ENCODE peak calls at places on chromosomes 11 and 22, in eight cellular contexts. R is caudate nucleus, B is spleen, X is mesenchymal stem cell, S is breast epithelium, D is transverse colon, E is astrocyte, F is upper lobe of left lung. H is an unnamed sample.
A peak's percentile ranks its signal among the peaks of the same experiment; 100 is the strongest.

GRCh38 chr22:31284241-31284745 is 8.0 kb downstream of the PIK3IP1 start:
- DNase-seq in R (no peak), B (no peak), X (no peak), S (no peak), D (no peak), E (no peak), F (no peak), H (no peak)

GRCh38 chr11:76626921-76627391 is 43.6 kb downstream of the LRRC32 start:
- DNase-seq in R (no peak), B (no peak), X (peak; percentile 19), S (no peak), D (no peak), E (peak; percentile 87), F (no peak), H (no peak)

GRCh38 chr11:62545437-62546243 is 966 bp downstream of the AHNAK start:
- DNase-seq in R (peak; percentile 55), B (peak; percentile 87), X (peak; percentile 91), S (peak; percentile 96), D (peak; percentile 93), E (peak; percentile 89), F (peak; percentile 99), H (peak; percentile 82)

GRCh38 chr22:49994361-49995058 is 18.1 kb downstream of the IL17REL start:
- DNase-seq in R (no peak), B (no peak), X (no peak), S (no peak), D (peak; percentile 6), E (no peak), F (peak; percentile 54), H (no peak)

GRCh38 chr11:9858822-9859221 is 194.9 kb downstream of the SWAP70 start:
- DNase-seq in R (no peak), B (no peak), X (peak; percentile 59), S (no peak), D (no peak), E (no peak), F (no peak), H (no peak)

GRCh38 chr11:103055174-103055890 is 36.6 kb downstream of the DCUN1D5 start:
- DNase-seq in R (no peak), B (no peak), X (peak; percentile 62), S (no peak), D (no peak), E (peak; percentile 30), F (no peak), H (no peak)

GRCh38 chr22:18076060-18076497 is 1.7 kb upstream of the PEX26 start:
- DNase-seq in R (peak; percentile 74), B (no peak), X (peak; percentile 89), S (no peak), D (peak; percentile 63), E (peak; percentile 66), F (no peak), H (no peak)

GRCh38 chr11:20134991-20135736 is 25.1 kb downstream of the DBX1 start:
- DNase-seq in R (no peak), B (no peak), X (no peak), S (no peak), D (no peak), E (no peak), F (no peak), H (no peak)

GRCh38 chr11:116534270-116534975 is 238.4 kb downstream of the BUD13 start:
- DNase-seq in R (no peak), B (no peak), X (no peak), S (no peak), D (no peak), E (no peak), F (no peak), H (no peak)

GRCh38 chr22:37742374-37743092 is 45.7 kb downstream of the TRIOBP start:
- DNase-seq in R (no peak), B (no peak), X (peak; percentile 94), S (no peak), D (no peak), E (peak; percentile 86), F (no peak), H (no peak)

GRCh38 chr11:94067010-94067409 is 45.9 kb downstream of the HEPHL1 start:
- DNase-seq in R (no peak), B (no peak), X (no peak), S (no peak), D (no peak), E (peak; percentile 6), F (no peak), H (no peak)

GRCh38 chr11:102853956-102854355 is 10.5 kb upstream of the MMP3 start:
- DNase-seq in R (no peak), B (no peak), X (no peak), S (no peak), D (no peak), E (no peak), F (no peak), H (no peak)

GRCh38 chr11:45341379-45341778 is 55.2 kb upstream of the SYT13 start:
- DNase-seq in R (no peak), B (no peak), X (no peak), S (no peak), D (no peak), E (no peak), F (no peak), H (no peak)
- H3K27ac ChIP-seq in R (no peak overlapping the region), B (no peak overlapping the region), X (no peak overlapping the region), S (no peak overlapping the region), D (no peak overlapping the region), E (no peak overlapping the region), F (no peak overlapping the region), H (no peak overlapping the region)

GRCh38 chr11:118663929-118664328 is 15.5 kb downstream of the TREH start:
- DNase-seq in R (no peak), B (no peak), X (no peak), S (no peak), D (no peak), E (no peak), F (no peak), H (no peak)

GRCh38 chr11:118661425-118662301 is 17.8 kb downstream of the TREH start:
- DNase-seq in R (no peak), B (no peak), X (no peak), S (no peak), D (no peak), E (no peak), F (peak; percentile 24), H (no peak)

GRCh38 chr11:118663381-118663780 is 16.1 kb downstream of the TREH start:
- DNase-seq in R (no peak), B (no peak), X (no peak), S (no peak), D (no peak), E (peak; percentile 14), F (no peak), H (no peak)

GRCh38 chr11:118660646-118661424 is 18.6 kb downstream of the TREH start:
- DNase-seq in R (no peak), B (no peak), X (no peak), S (no peak), D (no peak), E (no peak), F (peak; percentile 43), H (no peak)

DNA sequence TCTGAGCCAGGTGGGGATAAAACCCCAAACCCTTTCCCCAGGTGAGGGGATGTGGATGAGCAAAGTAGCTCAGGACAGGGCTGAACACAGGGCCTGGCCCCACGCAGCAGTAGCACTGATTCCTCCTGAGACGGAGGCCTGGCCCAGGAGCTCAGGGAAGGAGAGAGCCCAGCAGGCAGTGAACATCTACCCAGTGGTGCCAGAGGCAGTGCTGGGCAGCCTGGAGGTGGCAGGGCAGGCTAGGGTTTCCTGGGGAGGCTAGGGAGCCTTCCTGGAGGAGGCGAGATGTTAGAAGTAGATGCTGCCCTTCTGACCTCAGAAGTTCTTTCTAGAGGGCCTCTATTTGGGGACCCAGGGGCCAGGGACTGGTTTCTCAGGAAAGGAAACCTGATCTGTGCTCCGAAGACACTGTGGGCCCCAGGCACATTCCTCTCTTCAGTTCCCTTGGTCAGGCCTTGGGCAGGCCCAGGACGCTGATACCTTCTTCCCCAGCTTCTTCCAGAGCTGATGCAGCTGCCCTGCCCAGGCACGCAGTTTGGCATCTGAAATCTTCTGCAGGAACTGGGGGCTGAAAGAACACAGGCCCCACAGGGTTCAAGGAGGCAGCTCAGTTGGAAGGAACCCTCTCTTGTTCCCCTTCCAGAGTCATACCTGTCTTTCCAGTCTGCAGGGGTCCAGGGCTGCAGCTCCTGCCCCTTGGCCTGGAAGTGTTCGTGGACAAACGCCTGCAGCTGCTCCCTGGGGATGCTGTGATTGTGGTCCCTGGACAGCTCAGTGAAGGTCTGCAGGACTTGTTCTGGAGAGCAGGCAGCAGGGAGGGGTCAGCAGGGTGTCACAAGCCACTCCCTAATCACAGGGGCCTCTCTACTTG is 16.8 kb downstream of the TREH start:
- DNase-seq in R (no peak), B (no peak), X (no peak), S (no peak), D (no peak), E (no peak), F (no peak), H (no peak)
- H3K27ac ChIP-seq in R (no peak overlapping the region), B (no peak overlapping the region), X (no peak overlapping the region), S (no peak overlapping the region), D (no peak overlapping the region), E (no peak overlapping the region), F (no peak overlapping the region), H (no peak overlapping the region)

GRCh38 chr11:58912124-58912523 is 27.2 kb upstream of the GLYATL1 start:
- DNase-seq in R (no peak), B (no peak), X (no peak), S (no peak), D (no peak), E (no peak), F (no peak), H (no peak)

GRCh38 chr11:58917159-58917765 is 22.0 kb upstream of the GLYATL1 start:
- DNase-seq in R (no peak), B (no peak), X (no peak), S (no peak), D (no peak), E (no peak), F (no peak), H (no peak)

GRCh38 chr11:58914821-58915543 is 24.3 kb upstream of the GLYATL1 start:
- DNase-seq in R (no peak), B (no peak), X (no peak), S (no peak), D (no peak), E (peak; percentile 27), F (no peak), H (no peak)

GRCh38 chr11:58916637-58917036 is 22.7 kb upstream of the GLYATL1 start:
- DNase-seq in R (no peak), B (no peak), X (no peak), S (no peak), D (no peak), E (no peak), F (no peak), H (no peak)

DNA sequence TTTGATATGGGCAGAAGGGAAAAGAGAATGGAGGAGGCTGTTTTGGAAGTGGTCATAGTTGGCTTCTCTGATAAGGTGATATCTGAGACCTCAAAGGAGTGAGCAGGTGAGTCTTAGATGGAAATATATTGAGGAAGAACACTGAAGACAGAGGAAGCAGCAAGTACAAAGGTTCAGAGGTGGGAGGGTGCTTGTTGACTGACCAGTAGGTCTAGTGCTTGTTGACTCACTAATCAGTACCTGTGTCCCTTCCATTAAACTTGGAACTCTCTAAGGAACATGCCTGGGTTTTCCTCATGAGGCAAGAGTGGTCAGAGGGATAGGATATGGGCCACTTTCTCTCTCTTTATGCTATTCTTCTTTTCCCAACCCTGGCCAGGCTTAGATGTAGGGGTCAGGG is 25.6 kb upstream of the GLYATL1 start:
- DNase-seq in R (no peak), B (no peak), X (no peak), S (no peak), D (no peak), E (no peak), F (no peak), H (no peak)
- H3K27ac ChIP-seq in R (no peak overlapping the region), B (no peak overlapping the region), X (no peak overlapping the region), S (no peak overlapping the region), D (no peak overlapping the region), E (no peak overlapping the region), F (no peak overlapping the region), H (no peak overlapping the region)

GRCh38 chr11:114077482-114078305 is 18.2 kb downstream of the ZBTB16 start:
- DNase-seq in R (no peak), B (no peak), X (no peak), S (no peak), D (peak; percentile 51), E (no peak), F (no peak), H (no peak)
- H3K27ac ChIP-seq in R (no peak overlapping the region), B (peak overlapping the region; percentile 58), X (no peak overlapping the region), S (peak overlapping the region; percentile 26), D (peak overlapping the region; percentile 69), E (no peak overlapping the region), F (peak overlapping the region; percentile 87), H (peak overlapping the region; percentile 80)